ENCODE peak calls at places on chromosomes 6 and 20, in four cellular contexts. L is neural crest cell, K is AG09309, Z is fibroblast of lung. U is an unnamed sample.

GRCh38 chr6:136761227-136761922 is 30.9 kb downstream of the MAP3K5 start:
- DNase-seq in L (no peak), K (no peak), Z (peak), U (peak)

GRCh38 chr6:117352466-117353081 is 73.2 kb downstream of the ROS1 start:
- DNase-seq in L (no peak), Z (peak), K (no peak), U (peak)

GRCh38 chr20:38192323-38192885 is 27.3 kb upstream of the TGM2 start:
- DNase-seq in L (no peak), Z (no peak), K (no peak), U (no peak)

GRCh38 chr20:41171736-41172295 is 34.5 kb downstream of the PLCG1 start:
- DNase-seq in L (no peak), K (no peak), Z (no peak), U (no peak)

GRCh38 chr6:13769034-13769654 is 45.2 kb downstream of the MCUR1 start:
- DNase-seq in L (no peak), Z (no peak), K (no peak), U (no peak)

GRCh38 chr20:41770427-41770826 is 152.2 kb upstream of the CHD6 start:
- DNase-seq in K (no peak), Z (no peak), L (no peak), U (no peak)

GRCh38 chr20:39849664-39850063 is 839.4 kb downstream of the MAFB start:
- DNase-seq in K (peak), Z (peak), L (no peak), U (peak)

GRCh38 chr6:11374036-11375010 is 141.9 kb upstream of the NEDD9 start:
- DNase-seq in Z (no peak), K (no peak), L (no peak), U (no peak)

GRCh38 chr20:5085380-5085779 is 34.4 kb downstream of the PCNA start:
- DNase-seq in K (no peak), L (no peak), Z (no peak), U (no peak)

GRCh38 chr6:162442675-162443074 is 284.9 kb downstream of the PRKN start:
- DNase-seq in L (peak), K (no peak), Z (peak), U (no peak)

GRCh38 chr20:60172306-60172984 is 214.2 kb downstream of the CDH26 start:
- DNase-seq in Z (peak), K (peak), L (no peak), U (no peak)

GRCh38 chr6:41964201-41964887 is 22.7 kb upstream of the CCND3 start:
- DNase-seq in Z (no peak), L (no peak), K (no peak), U (no peak)

GRCh38 chr20:26209171-26209941 is 512.7 kb upstream of the ZNF337 start:
- DNase-seq in L (peak), Z (no peak), K (peak), U (no peak)

GRCh38 chr6:134240664-134241431 is 77.1 kb downstream of the SGK1 start:
- DNase-seq in L (no peak), K (no peak), Z (no peak), U (no peak)

GRCh38 chr20:61693055-61693600 is 372.6 kb downstream of the TAF4 start:
- DNase-seq in Z (no peak), L (no peak), K (no peak), U (no peak)

GRCh38 chr6:149929422-149929821 is 6.5 kb upstream of the RAET1G start:
- DNase-seq in Z (no peak), K (no peak), L (no peak), U (no peak)

GRCh38 chr6:136548582-136549330 is 1.5 kb downstream of the MAP7 start:
- DNase-seq in Z (no peak), K (no peak), L (no peak), U (no peak)

GRCh38 chr6:168333471-168333870 is 13.9 kb upstream of the DACT2 start:
- DNase-seq in L (no peak), K (no peak), Z (no peak), U (no peak)

GRCh38 chr20:62123450-62124118 is 1.3 kb downstream of the LSM14B start:
- DNase-seq in L (no peak), Z (peak), K (no peak), U (peak)

GRCh38 chr6:88662163-88662580 is 301.2 kb downstream of the RNGTT start:
- DNase-seq in Z (no peak), L (no peak), K (no peak), U (no peak)

GRCh38 chr6:48535569-48535968 is 424.6 kb upstream of the PTCHD4 start:
- DNase-seq in L (no peak), Z (peak), K (no peak), U (no peak)

GRCh38 chr20:59670786-59671492 is 66.6 kb downstream of the PHACTR3 start:
- DNase-seq in Z (no peak), K (no peak), L (no peak), U (no peak)

GRCh38 chr20:37907677-37908397 is 4.9 kb downstream of the VSTM2L start:
- DNase-seq in Z (no peak), L (peak), K (peak), U (peak)

GRCh38 chr20:36645998-36646397 is at the start of gene SLA2:
- DNase-seq in K (no peak), L (no peak), Z (no peak), U (no peak)

GRCh38 chr6:149459761-149460160 is 25.1 kb downstream of the ZC3H12D start:
- DNase-seq in L (no peak), Z (no peak), K (no peak), U (no peak)

GRCh38 chr6:157848693-157849092 is 25.6 kb downstream of the SNX9 start:
- DNase-seq in L (no peak), Z (no peak), K (no peak), U (no peak)

GRCh38 chr20:19265646-19266374 is 53.4 kb downstream of the SLC24A3 start:
- DNase-seq in Z (no peak), L (no peak), K (no peak), U (no peak)

GRCh38 chr6:82006027-82006738 is 241.4 kb downstream of the IBTK start:
- DNase-seq in K (no peak), L (no peak), Z (peak), U (peak)
- TF ChIP-seq CTCF in K (peak), L (peak), Z (peak), U (peak)

GRCh38 chr20:44207066-44207723 is 3.4 kb downstream of the OSER1 start:
- DNase-seq in Z (peak), K (no peak), L (no peak), U (no peak)

GRCh38 chr20:44208165-44208564 is 2.4 kb downstream of the OSER1 start:
- DNase-seq in Z (no peak), K (no peak), L (no peak), U (no peak)

GRCh38 chr20:44209691-44210421 is 715 bp downstream of the OSER1 start:
- DNase-seq in K (no peak), Z (no peak), L (no peak), U (peak)

GRCh38 chr20:44210422-44211176 is at the start of gene OSER1:
- DNase-seq in Z (peak), L (peak), K (peak), U (peak)

DNA sequence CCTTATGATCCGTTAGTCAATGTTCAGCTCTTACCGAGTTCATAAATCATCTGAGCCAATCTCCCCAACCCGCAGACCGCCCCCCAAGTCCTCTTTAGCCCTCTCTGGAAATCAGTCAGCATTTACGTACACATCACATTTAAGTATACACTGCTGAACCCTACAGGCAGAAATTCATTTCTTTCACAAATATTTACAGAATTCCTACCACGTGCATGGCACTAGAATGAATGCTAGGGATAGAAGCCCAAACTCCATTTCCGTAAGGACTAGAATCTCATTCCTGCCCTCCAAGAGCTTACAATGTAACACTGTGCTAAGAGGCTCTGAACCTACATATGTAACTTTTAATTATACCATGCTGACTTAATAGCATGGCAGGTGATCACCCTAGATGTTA is 1.8 kb downstream of the OSER1 start:
- DNase-seq in K (no peak), Z (peak), L (no peak), U (peak)
- TF ChIP-seq CTCF in K (no peak), Z (peak), L (no peak), U (peak)

GRCh38 chr20:21767200-21767738 is 61.8 kb downstream of the PAX1 start:
- DNase-seq in L (no peak), Z (no peak), K (no peak), U (no peak)

DNA sequence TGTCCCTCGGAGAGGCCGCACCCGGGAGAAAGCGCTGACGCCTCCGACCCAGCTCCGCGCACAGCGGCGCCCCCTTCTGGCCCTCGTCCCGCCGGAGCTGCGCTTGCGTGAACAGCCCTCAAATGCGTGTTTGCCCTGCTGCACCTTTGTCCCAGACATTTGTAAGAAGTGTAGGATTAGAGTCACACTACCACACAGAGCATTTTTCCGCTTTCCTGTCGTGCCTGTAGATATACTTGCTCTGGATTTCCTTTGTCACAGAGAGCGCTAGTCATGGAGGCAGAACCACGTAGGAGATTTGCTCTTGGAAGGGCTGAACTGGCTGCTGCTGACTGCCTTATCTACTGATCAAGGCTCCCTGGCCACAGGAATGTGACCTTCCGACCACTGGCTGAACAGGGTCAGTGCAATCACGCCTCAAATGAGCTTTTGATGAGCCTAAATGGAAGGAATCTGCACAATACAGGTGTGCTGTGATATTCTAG is 62.3 kb downstream of the PAX1 start:
- DNase-seq in Z (no peak), K (no peak), L (peak), U (no peak)
- TF ChIP-seq CTCF in Z (no peak), K (no peak), L (peak), U (no peak)

GRCh38 chr20:35000311-35000921 is 44.7 kb downstream of the MYH7B start:
- DNase-seq in L (no peak), Z (no peak), K (no peak), U (no peak)

GRCh38 chr20:35003211-35004031 is 47.8 kb downstream of the MYH7B start:
- DNase-seq in K (no peak), Z (no peak), L (no peak), U (no peak)

GRCh38 chr20:35000922-35001595 is 45.4 kb downstream of the MYH7B start:
- DNase-seq in L (no peak), Z (no peak), K (no peak), U (no peak)

GRCh38 chr20:35002426-35003210 is 47.0 kb downstream of the MYH7B start:
- DNase-seq in Z (no peak), L (no peak), K (no peak), U (no peak)

DNA sequence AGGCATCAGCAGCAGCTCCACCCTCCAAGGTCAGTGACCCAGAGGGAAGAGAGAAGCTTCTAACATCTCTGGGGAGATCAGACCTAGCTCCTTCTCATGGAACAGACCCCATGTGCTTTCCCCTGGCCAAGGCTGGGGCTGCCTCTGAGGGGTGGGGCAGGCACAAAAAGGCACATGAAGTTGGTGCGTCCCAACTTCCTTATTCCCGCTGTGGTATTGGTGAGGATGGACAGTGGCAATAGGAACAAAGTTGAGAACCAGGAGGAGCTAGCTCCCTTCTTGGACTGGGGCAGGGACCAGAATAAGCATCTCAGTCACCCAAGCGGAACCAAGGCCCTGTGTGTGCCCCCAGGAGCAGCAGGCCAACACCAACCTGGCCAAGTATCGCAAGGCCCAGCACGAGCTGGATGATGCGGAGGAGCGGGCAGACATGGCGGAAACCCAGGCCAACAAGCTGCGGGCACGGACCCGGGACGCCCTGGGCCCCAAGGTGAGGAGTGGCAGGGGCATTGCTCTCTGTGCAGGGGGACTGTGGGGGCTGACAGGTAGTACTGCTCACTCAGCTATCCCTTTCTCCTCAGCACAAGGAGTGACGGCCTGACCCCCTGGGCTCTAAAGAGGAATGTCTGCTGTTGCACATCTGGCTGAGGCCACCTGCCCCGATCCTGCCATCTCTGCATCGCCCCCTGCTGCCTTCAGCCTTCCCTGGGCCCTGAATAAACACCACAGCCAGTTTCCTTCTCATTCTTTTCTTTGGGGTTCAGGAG is 46.1 kb downstream of the MYH7B start:
- DNase-seq in K (no peak), Z (no peak), L (no peak), U (no peak)
- TF ChIP-seq CTCF in K (peak), Z (peak), L (peak), U (peak)

GRCh38 chr6:19836799-19837510 is at the start of gene ID4:
- DNase-seq in K (peak), L (peak), Z (peak), U (peak)
- TF ChIP-seq CTCF in K (no peak), L (no peak), Z (no peak), U (no peak)

DNA sequence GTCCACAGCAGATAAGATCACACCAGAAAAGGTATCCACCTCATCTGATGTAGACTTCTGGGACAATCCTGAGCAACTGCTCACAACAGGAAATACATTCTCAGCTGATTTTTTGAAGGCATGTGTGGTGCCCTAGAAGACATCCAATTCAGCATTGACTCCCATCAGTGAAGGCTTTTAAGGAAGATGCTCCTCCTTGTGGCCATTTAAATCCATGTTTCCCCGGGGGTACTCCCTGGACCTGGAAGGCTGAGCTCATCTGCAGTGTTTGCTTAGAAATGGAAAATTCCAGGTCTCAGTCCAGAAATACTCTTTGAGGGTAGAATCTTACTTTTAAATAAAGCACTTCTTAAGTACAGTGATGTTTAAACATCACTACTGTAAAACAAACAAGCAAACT is 195.5 kb upstream of the PDE10A start:
- DNase-seq in L (no peak), Z (no peak), K (no peak), U (no peak)
- TF ChIP-seq CTCF in L (peak), Z (no peak), K (no peak), U (no peak)